ENCODE peak calls at places on chromosomes 4 and X, in four cellular contexts. One of them, this sample, is unnamed.

GRCh38 chr4:156677136-156677535 is 294.5 kb downstream of the PDGFC start:
- DNase-seq in germinal center: no peak
- DNase-seq in GM12892: no peak
- DNase-seq in neural crest cell: no peak
- DNase-seq in this sample: no peak

GRCh38 chr4:69934150-69934549 is 3.3 kb downstream of the CSN1S1 start:
- DNase-seq in germinal center: no peak
- DNase-seq in neural crest cell: no peak
- DNase-seq in GM12892: no peak
- DNase-seq in this sample: no peak

GRCh38 chr4:140976768-140977167 is 156.5 kb downstream of the RNF150 start:
- DNase-seq in germinal center: no peak
- DNase-seq in GM12892: no peak
- DNase-seq in neural crest cell: no peak
- DNase-seq in this sample: no peak

GRCh38 chr4:143025111-143025704 is 159.5 kb upstream of the USP38 start:
- DNase-seq in GM12892: no peak
- DNase-seq in neural crest cell: no peak
- DNase-seq in germinal center: no peak
- DNase-seq in this sample: no peak

GRCh38 chr4:184851200-184851541 is 25.4 kb upstream of the ACSL1 start:
- DNase-seq in GM12892: peak
- DNase-seq in germinal center: peak
- DNase-seq in neural crest cell: no peak
- DNase-seq in this sample: no peak

GRCh38 chrX:19991350-19991718 is 473 bp upstream of the BCLAF3 start:
- DNase-seq in germinal center: no peak
- DNase-seq in neural crest cell: no peak
- DNase-seq in GM12892: no peak
- DNase-seq in this sample: no peak

GRCh38 chr4:127965803-127966175 is 583 bp downstream of the ABHD18 start:
- DNase-seq in neural crest cell: no peak
- DNase-seq in GM12892: peak
- DNase-seq in germinal center: peak
- DNase-seq in this sample: peak

GRCh38 chr4:113683143-113683542 is 78.4 kb downstream of the CAMK2D start:
- DNase-seq in neural crest cell: no peak
- DNase-seq in GM12892: peak
- DNase-seq in germinal center: no peak
- DNase-seq in this sample: no peak

GRCh38 chrX:10034740-10035260 is 67.6 kb downstream of the CLDN34 start:
- DNase-seq in GM12892: no peak
- DNase-seq in germinal center: no peak
- DNase-seq in neural crest cell: no peak
- DNase-seq in this sample: no peak

GRCh38 chrX:77505227-77505626 is 58.0 kb downstream of the FGF16 start:
- DNase-seq in germinal center: no peak
- DNase-seq in neural crest cell: no peak
- DNase-seq in GM12892: no peak
- DNase-seq in this sample: no peak

GRCh38 chrX:19798423-19798822 is 89.0 kb downstream of the SH3KBP1 start:
- DNase-seq in GM12892: no peak
- DNase-seq in germinal center: no peak
- DNase-seq in neural crest cell: no peak
- DNase-seq in this sample: no peak

GRCh38 chr4:18155062-18156041 is 133.8 kb upstream of the LCORL start:
- DNase-seq in neural crest cell: no peak
- DNase-seq in GM12892: no peak
- DNase-seq in germinal center: no peak
- DNase-seq in this sample: no peak

GRCh38 chr4:172962564-172963353 is 205.9 kb upstream of the GALNT7 start:
- DNase-seq in GM12892: no peak
- DNase-seq in neural crest cell: no peak
- DNase-seq in germinal center: no peak
- DNase-seq in this sample: no peak

GRCh38 chr4:119939066-119939995 is 127.3 kb downstream of the MAD2L1 start:
- DNase-seq in neural crest cell: no peak
- DNase-seq in GM12892: no peak
- DNase-seq in germinal center: no peak
- DNase-seq in this sample: no peak

GRCh38 chr4:140296335-140296753 is 77.1 kb upstream of the SCOC start:
- DNase-seq in germinal center: no peak
- DNase-seq in neural crest cell: no peak
- DNase-seq in GM12892: no peak
- DNase-seq in this sample: no peak

GRCh38 chrX:49164589-49165360 is 2.2 kb downstream of the MAGIX start:
- DNase-seq in neural crest cell: no peak
- DNase-seq in germinal center: no peak
- DNase-seq in GM12892: no peak
- DNase-seq in this sample: no peak

GRCh38 chr4:40750461-40751258 is 905 bp downstream of the NSUN7 start:
- DNase-seq in germinal center: no peak
- DNase-seq in neural crest cell: peak
- DNase-seq in GM12892: no peak
- DNase-seq in this sample: no peak

GRCh38 chrX:128975716-128976115 is 547.6 kb downstream of the SMARCA1 start:
- DNase-seq in neural crest cell: peak
- DNase-seq in germinal center: peak
- DNase-seq in GM12892: no peak
- DNase-seq in this sample: no peak

GRCh38 chrX:103629295-103630170 is 758 bp downstream of the TCEAL1 start:
- DNase-seq in germinal center: peak
- DNase-seq in GM12892: no peak
- DNase-seq in neural crest cell: peak
- DNase-seq in this sample: peak

GRCh38 chr4:109947457-109947856 is 34.8 kb downstream of the EGF start:
- DNase-seq in germinal center: no peak
- DNase-seq in GM12892: no peak
- DNase-seq in neural crest cell: no peak
- DNase-seq in this sample: no peak

GRCh38 chr4:3192188-3192587 is 56.8 kb upstream of the MSANTD1 start:
- DNase-seq in neural crest cell: no peak
- DNase-seq in germinal center: no peak
- DNase-seq in GM12892: no peak
- DNase-seq in this sample: no peak

GRCh38 chr4:182066037-182066436 is 177.2 kb upstream of the TENM3 start:
- DNase-seq in germinal center: no peak
- DNase-seq in neural crest cell: no peak
- DNase-seq in GM12892: no peak
- DNase-seq in this sample: no peak

GRCh38 chr4:47383829-47384427 is 79.6 kb downstream of the COMMD8 start:
- DNase-seq in neural crest cell: no peak
- DNase-seq in GM12892: no peak
- DNase-seq in germinal center: peak
- DNase-seq in this sample: no peak

GRCh38 chrX:71828086-71828485 is 64.9 kb downstream of the CXorf49B start:
- DNase-seq in germinal center: no peak
- DNase-seq in GM12892: no peak
- DNase-seq in neural crest cell: no peak
- DNase-seq in this sample: no peak

GRCh38 chr4:113375964-113376666 is 326.7 kb downstream of the ANK2 start:
- DNase-seq in GM12892: no peak
- DNase-seq in neural crest cell: no peak
- DNase-seq in germinal center: no peak
- DNase-seq in this sample: no peak

GRCh38 chr4:76545161-76545884 is 110.3 kb downstream of the SHROOM3 start:
- DNase-seq in neural crest cell: no peak
- DNase-seq in GM12892: no peak
- DNase-seq in germinal center: no peak
- DNase-seq in this sample: no peak

GRCh38 chr4:47209833-47210232 is 178.5 kb downstream of the GABRB1 start:
- DNase-seq in neural crest cell: no peak
- DNase-seq in GM12892: no peak
- DNase-seq in germinal center: no peak
- DNase-seq in this sample: no peak

GRCh38 chrX:3518870-3519269 is 172.4 kb upstream of the MXRA5 start:
- DNase-seq in germinal center: no peak
- DNase-seq in GM12892: no peak
- DNase-seq in neural crest cell: no peak
- DNase-seq in this sample: peak

GRCh38 chrX:9416562-9417319 is 48.1 kb upstream of the TBL1X start:
- DNase-seq in germinal center: no peak
- DNase-seq in GM12892: no peak
- DNase-seq in neural crest cell: no peak
- DNase-seq in this sample: no peak

GRCh38 chr4:29423836-29424721 is 1296.1 kb upstream of the PCDH7 start:
- DNase-seq in neural crest cell: no peak
- DNase-seq in germinal center: no peak
- DNase-seq in GM12892: no peak
- DNase-seq in this sample: no peak